ENCODE peak calls at places on chromosomes 5 and 9, in eight cellular contexts. Y, I, B, Q, Z, N, R and U are unnamed samples.

GRCh38 chr5:179803651-179804598 is 2.7 kb downstream of the MGAT4B start:
- DNase-seq in Y (no peak), I (no peak), B (no peak), Q (peak), Z (no peak), N (no peak), R (no peak), U (no peak)

GRCh38 chr5:32903613-32904012 is 192.5 kb downstream of the NPR3 start:
- DNase-seq in Y (no peak), I (no peak), B (no peak), Q (no peak), Z (no peak), N (no peak), R (no peak), U (no peak)

GRCh38 chr5:170087168-170087817 is 18.4 kb upstream of the FOXI1 start:
- DNase-seq in Y (no peak), I (no peak), B (no peak), Q (no peak), Z (peak), N (no peak), R (no peak), U (no peak)

GRCh38 chr9:124137009-124137943 is 120.5 kb upstream of the NEK6 start:
- DNase-seq in Y (no peak), I (no peak), B (no peak), Q (no peak), Z (no peak), N (no peak), R (no peak), U (no peak)

GRCh38 chr5:117103703-117104102 is 529.1 kb upstream of the SEMA6A start:
- DNase-seq in Y (no peak), I (no peak), B (no peak), Q (no peak), Z (no peak), N (no peak), R (no peak), U (no peak)

GRCh38 chr9:134575103-134575816 is 66.3 kb upstream of the COL5A1 start:
- DNase-seq in Y (peak), I (peak), B (no peak), Q (no peak), Z (no peak), N (no peak), R (no peak), U (no peak)

GRCh38 chr9:98453589-98454311 is 198.3 kb upstream of the TBC1D2 start:
- DNase-seq in Y (no peak), I (no peak), B (no peak), Q (no peak), Z (no peak), N (no peak), R (no peak), U (no peak)

GRCh38 chr5:5795074-5795779 is 372.8 kb downstream of the ICE1 start:
- DNase-seq in Y (no peak), I (peak), B (no peak), Q (no peak), Z (no peak), N (no peak), R (no peak), U (no peak)

GRCh38 chr9:104279535-104280215 is 185.6 kb downstream of the SMC2 start:
- DNase-seq in Y (no peak), I (no peak), B (no peak), Q (no peak), Z (no peak), N (no peak), R (no peak), U (peak)

GRCh38 chr9:119284587-119285337 is 84.5 kb downstream of the BRINP1 start:
- DNase-seq in Y (no peak), I (no peak), B (no peak), Q (no peak), Z (no peak), N (no peak), R (no peak), U (no peak)

GRCh38 chr9:16131269-16131668 is 578.4 kb downstream of the CCDC171 start:
- DNase-seq in Y (peak), I (no peak), B (peak), Q (no peak), Z (no peak), N (no peak), R (no peak), U (no peak)

GRCh38 chr5:14171621-14172020 is 28.5 kb downstream of the TRIO start:
- DNase-seq in Y (no peak), I (no peak), B (no peak), Q (peak), Z (no peak), N (no peak), R (no peak), U (no peak)

GRCh38 chr5:132363431-132364112 is 5.9 kb upstream of the SLC22A5 start:
- DNase-seq in Y (no peak), I (no peak), B (no peak), Q (no peak), Z (no peak), N (peak), R (no peak), U (peak)

GRCh38 chr9:120755827-120756434 is 37.3 kb downstream of the FBXW2 start:
- DNase-seq in Y (peak), I (peak), B (peak), Q (peak), Z (peak), N (peak), R (peak), U (peak)

GRCh38 chr5:94021246-94021645 is 279.8 kb upstream of the POU5F2 start:
- DNase-seq in Y (no peak), I (no peak), B (no peak), Q (peak), Z (no peak), N (peak), R (no peak), U (peak)

GRCh38 chr9:71504636-71505035 is 263.7 kb downstream of the CEMIP2 start:
- DNase-seq in Y (no peak), I (no peak), B (no peak), Q (no peak), Z (no peak), N (no peak), R (no peak), U (no peak)

GRCh38 chr5:90632799-90633198 is 74.2 kb downstream of the ADGRV1 start:
- DNase-seq in Y (no peak), I (no peak), B (no peak), Q (no peak), Z (no peak), N (no peak), R (no peak), U (no peak)

GRCh38 chr9:4982720-4983482 is 2.2 kb upstream of the JAK2 start:
- DNase-seq in Y (no peak), I (no peak), B (no peak), Q (no peak), Z (peak), N (no peak), R (no peak), U (no peak)